ENCODE peak calls at places on chromosomes 1 and 21, in eight cellular contexts. M is GM06990; E is progenitor cell of endocrine pancreas; Z is T-helper 1 cell; F is NCI-H460; H is G401; K is effector memory CD4-positive, alpha-beta T cell; S is NCI-H1092. W is an unnamed sample.

GRCh38 chr1:218266356-218266755 is 18.7 kb upstream of the RRP15 start:
- DNase-seq in M (no peak), E (no peak), Z (no peak), F (no peak), H (no peak), K (no peak), S (no peak), W (no peak)

GRCh38 chr1:89088597-89088996 is 23.6 kb upstream of the GBP1 start:
- DNase-seq in M (no peak), E (no peak), Z (no peak), F (no peak), H (no peak), K (no peak), S (no peak), W (no peak)

GRCh38 chr1:56484695-56485094 is 94.7 kb downstream of the PLPP3 start:
- DNase-seq in M (no peak), E (no peak), Z (no peak), F (no peak), H (no peak), K (no peak), S (no peak), W (no peak)

GRCh38 chr1:52751589-52752306 is 25.5 kb downstream of the ZYG11B start:
- DNase-seq in M (no peak), E (no peak), Z (no peak), F (no peak), H (no peak), K (no peak), S (no peak), W (no peak)

GRCh38 chr1:67566803-67567202 is 118.2 kb upstream of the GADD45A start:
- DNase-seq in M (no peak), E (no peak), Z (no peak), F (no peak), H (no peak), K (no peak), S (no peak), W (no peak)

GRCh38 chr1:235724716-235725115 is 75.1 kb upstream of the GNG4 start:
- DNase-seq in M (no peak), E (no peak), Z (no peak), F (no peak), H (no peak), K (no peak), S (no peak), W (no peak)

GRCh38 chr1:172450524-172450885 is 6.6 kb upstream of the PIGC start:
- DNase-seq in M (no peak), E (no peak), Z (no peak), F (no peak), H (no peak), K (no peak), S (no peak), W (no peak)

GRCh38 chr1:166040223-166040622 is 126.6 kb downstream of the FAM78B start:
- DNase-seq in M (no peak), E (no peak), Z (no peak), F (no peak), H (no peak), K (no peak), S (no peak), W (no peak)

GRCh38 chr21:24290151-24290833 is 1317.0 kb downstream of the MRPL39 start:
- DNase-seq in M (no peak), E (no peak), Z (no peak), F (no peak), H (no peak), K (peak), S (no peak), W (no peak)

GRCh38 chr1:212692774-212693644 is 6.6 kb downstream of the BATF3 start:
- DNase-seq in M (no peak), E (no peak), Z (no peak), F (no peak), H (no peak), K (no peak), S (no peak), W (no peak)

GRCh38 chr1:183339556-183340167 is 78.5 kb downstream of the NMNAT2 start:
- DNase-seq in M (no peak), E (no peak), Z (no peak), F (no peak), H (peak), K (no peak), S (no peak), W (no peak)

GRCh38 chr1:45375104-45376090 is 35.2 kb upstream of the MUTYH start:
- DNase-seq in M (no peak), E (no peak), Z (no peak), F (no peak), H (no peak), K (no peak), S (no peak), W (no peak)

GRCh38 chr1:239457491-239458488 is 71.4 kb downstream of the CHRM3 start:
- DNase-seq in M (no peak), E (no peak), Z (no peak), F (no peak), H (no peak), K (no peak), S (no peak), W (no peak)

GRCh38 chr1:109927908-109928307 is 17.3 kb downstream of the CSF1 start:
- DNase-seq in M (no peak), E (no peak), Z (no peak), F (no peak), H (peak), K (no peak), S (no peak), W (no peak)

GRCh38 chr1:41381691-41382530 is 20.7 kb downstream of the FOXO6 start:
- DNase-seq in M (no peak), E (no peak), Z (no peak), F (peak), H (no peak), K (no peak), S (no peak), W (peak)

GRCh38 chr1:226973371-226973897 is 33.3 kb downstream of the COQ8A start:
- DNase-seq in M (no peak), E (no peak), Z (no peak), F (no peak), H (peak), K (no peak), S (peak), W (no peak)

GRCh38 chr1:53473463-53473862 is 14.3 kb downstream of the DMRTB1 start:
- DNase-seq in M (no peak), E (no peak), Z (no peak), F (no peak), H (no peak), K (no peak), S (no peak), W (no peak)

GRCh38 chr1:211829343-211830054 is 1.1 kb downstream of the LPGAT1 start:
- DNase-seq in M (peak), E (peak), Z (no peak), F (peak), H (peak), K (no peak), S (no peak), W (peak)

GRCh38 chr1:108016451-108016920 is 51.5 kb upstream of the VAV3 start:
- DNase-seq in M (peak), E (no peak), Z (no peak), F (no peak), H (no peak), K (no peak), S (no peak), W (no peak)

GRCh38 chr1:32872189-32872898 is 1.6 kb upstream of the FNDC5 start:
- DNase-seq in M (no peak), E (peak), Z (peak), F (peak), H (peak), K (peak), S (peak), W (peak)

GRCh38 chr1:222975472-222976122 is 160.8 kb downstream of the DISP1 start:
- DNase-seq in M (no peak), E (no peak), Z (no peak), F (no peak), H (no peak), K (no peak), S (no peak), W (no peak)

GRCh38 chr21:41369105-41369914 is 7.5 kb downstream of the MX2 start:
- DNase-seq in M (peak), E (no peak), Z (no peak), F (no peak), H (no peak), K (peak), S (peak), W (peak)

GRCh38 chr1:90274376-90274775 is 279.5 kb downstream of the ZNF326 start:
- DNase-seq in M (no peak), E (no peak), Z (no peak), F (no peak), H (no peak), K (no peak), S (no peak), W (no peak)

GRCh38 chr1:204286841-204287387 is 72.8 kb downstream of the PLEKHA6 start:
- DNase-seq in M (no peak), E (no peak), Z (no peak), F (no peak), H (peak), K (no peak), S (peak), W (no peak)

GRCh38 chr1:47226121-47226977 is 5.7 kb downstream of the TAL1 start:
- DNase-seq in M (no peak), E (no peak), Z (no peak), F (no peak), H (no peak), K (no peak), S (no peak), W (no peak)

GRCh38 chr1:171785766-171786165 is 4.3 kb downstream of the METTL13 start:
- DNase-seq in M (no peak), E (no peak), Z (no peak), F (no peak), H (peak), K (no peak), S (no peak), W (no peak)

GRCh38 chr1:224733021-224733911 is 117.1 kb downstream of the CNIH3 start:
- DNase-seq in M (peak), E (no peak), Z (no peak), F (no peak), H (peak), K (no peak), S (peak), W (peak)

GRCh38 chr1:216447898-216448568 is 24.8 kb upstream of the USH2A start:
- DNase-seq in M (no peak), E (no peak), Z (no peak), F (no peak), H (no peak), K (no peak), S (peak), W (no peak)